ENCODE peak calls at places on chromosome 6, in seven cellular contexts. U is lung, R is GM23248, T is transverse colon, P is neuronal stem cell, J is tibial nerve, Y is hepatocyte. A is an unnamed sample. For H3K9me3, the result is how much of the 10 kb centered on the place peaks cover.

GRCh38 chr6:79640146-79641111 is 9.3 kb downstream of the SH3BGRL2 start:
- DNase-seq in U (no peak), J (no peak), P (no peak), Y (no peak), T (no peak), R (no peak), A (no peak)

GRCh38 chr6:51459958-51460357 is 627.5 kb downstream of the PKHD1 start:
- DNase-seq in T (no peak), Y (no peak), J (no peak), U (no peak), R (no peak), P (no peak), A (no peak)

GRCh38 chr6:79868098-79868722 is 79.1 kb downstream of the ELOVL4 start:
- DNase-seq in T (no peak), Y (peak), P (peak), R (peak), U (no peak), J (no peak), A (peak)

GRCh38 chr6:150891886-150892485 is 26.5 kb downstream of the MTHFD1L start:
- DNase-seq in J (peak), P (peak), U (peak), R (peak), T (peak), Y (peak), A (peak)

GRCh38 chr6:69090132-69090531 is 455.1 kb downstream of the ADGRB3 start:
- DNase-seq in U (no peak), R (peak), J (no peak), T (no peak), Y (peak), P (no peak), A (no peak)

GRCh38 chr6:34476941-34477340 is 11.1 kb downstream of the PACSIN1 start:
- DNase-seq in U (no peak), T (no peak), Y (no peak), P (no peak), J (no peak), R (no peak), A (no peak)

GRCh38 chr6:37391100-37391499 is 37.3 kb downstream of the RNF8 start:
- DNase-seq in T (no peak), U (no peak), Y (no peak), P (no peak), R (no peak), J (no peak), A (no peak)

GRCh38 chr6:166008441-166009369 is 158.9 kb downstream of the TBXT start:
- DNase-seq in U (no peak), R (peak), T (no peak), P (no peak), J (no peak), Y (peak), A (peak)

GRCh38 chr6:27260836-27261375 is 13.4 kb downstream of the PRSS16 start:
- DNase-seq in U (no peak), T (no peak), R (no peak), P (no peak), J (no peak), Y (no peak), A (peak)

GRCh38 chr6:39904946-39905639 is 29.2 kb downstream of the MOCS1 start:
- DNase-seq in T (no peak), R (no peak), U (no peak), P (no peak), J (no peak), Y (no peak), A (no peak)

GRCh38 chr6:5541025-5541424 is 279.7 kb downstream of the FARS2 start:
- DNase-seq in J (no peak), U (no peak), R (no peak), Y (no peak), T (no peak), P (no peak), A (no peak)

GRCh38 chr6:24574809-24575208 is 71.2 kb downstream of the KIAA0319 start:
- DNase-seq in P (no peak), R (no peak), J (no peak), Y (no peak), U (no peak), T (no peak), A (no peak)

GRCh38 chr6:38264605-38265004 is 375.1 kb downstream of the BTBD9 start:
- DNase-seq in R (no peak), P (no peak), Y (peak), T (no peak), U (no peak), J (no peak), A (peak)

GRCh38 chr6:13251242-13251641 is 77.1 kb downstream of the TBC1D7 start:
- DNase-seq in U (no peak), Y (no peak), P (no peak), J (no peak), R (no peak), T (no peak), A (no peak)

GRCh38 chr6:25312703-25313102 is 33.5 kb downstream of the CARMIL1 start:
- DNase-seq in J (no peak), T (no peak), Y (peak), U (no peak), P (no peak), R (peak), A (no peak)

GRCh38 chr6:34521463-34522288 is 34.5 kb downstream of the SPDEF start:
- DNase-seq in J (no peak), T (no peak), R (no peak), P (no peak), Y (no peak), U (no peak), A (no peak)

GRCh38 chr6:108030223-108030622 is 44.3 kb downstream of the OSTM1 start:
- DNase-seq in U (no peak), R (no peak), P (no peak), T (no peak), Y (no peak), J (no peak), A (peak)

GRCh38 chr6:133774356-133774755 is 114.6 kb upstream of the TCF21 start:
- DNase-seq in P (no peak), Y (no peak), U (no peak), T (no peak), J (no peak), R (peak), A (no peak)

GRCh38 chr6:38035478-38035877 is 216.0 kb downstream of the ZFAND3 start:
- DNase-seq in J (no peak), Y (no peak), T (no peak), P (no peak), R (peak), U (no peak), A (no peak)

GRCh38 chr6:134170844-134171243 is 118.4 kb upstream of the SLC2A12 start:
- DNase-seq in J (no peak), Y (no peak), P (no peak), R (peak), U (no peak), T (no peak), A (peak)

GRCh38 chr6:139236105-139236504 is 55.7 kb downstream of the TXLNB start:
- DNase-seq in Y (no peak), R (no peak), T (no peak), U (no peak), P (no peak), J (no peak), A (no peak)

GRCh38 chr6:123022980-123023379 is 26.9 kb downstream of the CLVS2 start:
- DNase-seq in J (no peak), Y (peak), P (peak), T (no peak), U (no peak), R (no peak), A (peak)

GRCh38 chr6:51462896-51463679 is 624.3 kb downstream of the PKHD1 start:
- DNase-seq in T (no peak), U (no peak), Y (no peak), R (no peak), P (no peak), J (no peak), A (no peak)

GRCh38 chr6:57222684-57223077 is 574 bp upstream of the RAB23 start:
- DNase-seq in J (no peak), T (no peak), Y (peak), R (no peak), P (no peak), U (no peak), A (peak)

GRCh38 chr6:151436814-151437213 is 15.1 kb downstream of the RMND1 start:
- DNase-seq in T (no peak), U (no peak), R (peak), P (no peak), Y (no peak), J (no peak), A (no peak)

GRCh38 chr6:13308332-13308731 is 20.0 kb downstream of the TBC1D7 start:
- DNase-seq in U (no peak), Y (no peak), R (no peak), P (no peak), T (no peak), J (no peak), A (no peak)

GRCh38 chr6:6993503-6994237 is 114.1 kb upstream of the RREB1 start:
- DNase-seq in Y (no peak), T (no peak), R (no peak), U (no peak), P (no peak), J (no peak), A (no peak)

GRCh38 chr6:118468682-118469465 is 79.2 kb upstream of the PLN start:
- DNase-seq in J (no peak), Y (peak), T (no peak), U (no peak), P (no peak), R (peak), A (no peak)

GRCh38 chr6:143743256-143744166 is 65.7 kb downstream of the PHACTR2 start:
- DNase-seq in Y (peak), R (peak), J (no peak), P (no peak), U (no peak), T (peak), A (peak)

GRCh38 chr6:76774750-76775396 is 688.4 kb downstream of the HTR1B start:
- DNase-seq in P (no peak), T (no peak), R (no peak), J (no peak), U (no peak), Y (peak), A (peak)

GRCh38 chr6:116267879-116268588 is 11.7 kb downstream of the TSPYL1 start:
- DNase-seq in U (no peak), J (no peak), P (no peak), R (peak), T (no peak), Y (no peak), A (no peak)

GRCh38 chr6:154805288-154805911 is 72.2 kb downstream of the SCAF8 start:
- DNase-seq in J (no peak), U (no peak), Y (peak), P (no peak), T (no peak), R (peak), A (peak)

GRCh38 chr6:13422601-13423247 is 64.7 kb downstream of the GFOD1 start:
- DNase-seq in T (no peak), J (no peak), R (no peak), Y (no peak), U (no peak), P (peak), A (peak)

GRCh38 chr6:15352229-15352628 is 106.4 kb downstream of the JARID2 start:
- DNase-seq in R (peak), P (no peak), T (no peak), J (no peak), U (no peak), Y (no peak), A (no peak)

GRCh38 chr6:28809947-28810654 is 113.7 kb downstream of the TRIM27 start:
- DNase-seq in T (no peak), R (peak), J (no peak), P (no peak), U (no peak), Y (no peak), A (peak)

GRCh38 chr6:43096451-43097097 is 20.5 kb downstream of the PTK7 start:
- DNase-seq in P (no peak), Y (peak), R (peak), U (peak), J (no peak), T (peak), A (peak)

GRCh38 chr6:111870751-111871064 is 2.5 kb downstream of the FYN start:
- DNase-seq in R (peak), T (no peak), J (no peak), P (no peak), Y (no peak), U (no peak), A (no peak)

GRCh38 chr6:111870054-111870750 is 3.0 kb downstream of the FYN start:
- DNase-seq in P (no peak), Y (no peak), J (no peak), R (no peak), U (no peak), T (no peak), A (no peak)

GRCh38 chr6:111872521-111873177 is 603 bp downstream of the FYN start:
- DNase-seq in J (peak), P (peak), T (peak), U (no peak), R (peak), Y (peak), A (peak)

GRCh38 chr6:111871725-111872520 is 1.3 kb downstream of the FYN start:
- DNase-seq in P (peak), U (no peak), R (peak), J (no peak), T (peak), Y (peak), A (peak)

GRCh38 chr6:111871207-111871606 is 2.0 kb downstream of the FYN start:
- DNase-seq in J (no peak), Y (no peak), R (peak), P (no peak), T (no peak), U (no peak), A (no peak)
- H3K4me3 ChIP-seq in J (peak), Y (peak), R (peak), P (peak), T (no peak), U (peak), A (peak)

GRCh38 chr6:90217621-90218496 is 78.8 kb downstream of the BACH2 start:
- DNase-seq in P (no peak), J (no peak), U (peak), Y (no peak), T (no peak), R (no peak), A (no peak)
- H3K9me3 ChIP-seq in P (under half), J (under half), U (under half), Y (under half), T (under half), R (under half), A (under half)

GRCh38 chr6:8743146-8743745 is 307.9 kb upstream of the SLC35B3 start:
- DNase-seq in U (no peak), R (no peak), T (no peak), J (no peak), Y (no peak), P (no peak), A (no peak)
- H3K4me3 ChIP-seq in U (no peak), R (no peak), T (no peak), J (peak), Y (no peak), P (no peak), A (no peak)

DNA sequence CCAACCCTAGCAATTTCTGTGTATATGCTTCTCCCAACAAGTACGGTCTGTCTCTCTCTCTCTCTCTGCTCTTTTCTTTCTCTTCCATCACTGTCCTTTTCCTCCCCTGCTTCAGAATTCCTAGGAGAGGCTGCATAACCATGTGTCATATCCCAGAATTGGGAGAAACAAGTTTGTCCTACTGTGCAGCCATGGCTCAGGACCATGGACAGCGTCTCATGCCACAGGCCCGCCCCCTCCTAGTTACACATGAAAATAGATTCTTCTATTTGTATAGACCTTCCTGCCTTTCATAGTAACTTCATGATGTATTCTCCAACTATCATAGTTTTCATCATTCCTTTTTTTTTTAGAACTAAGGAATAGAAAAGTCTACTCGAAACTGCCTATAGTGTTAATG is 98.0 kb downstream of the FNDC1 start:
- DNase-seq in T (no peak), J (no peak), P (peak), U (no peak), Y (peak), R (peak), A (peak)
- H3K9me3 ChIP-seq in T (under half), J (under half), P (under half), U (under half), Y (under half), R (under half), A (under half)

GRCh38 chr6:129685640-129686031 is 24.3 kb downstream of the ARHGAP18 start:
- DNase-seq in U (no peak), T (no peak), P (no peak), R (no peak), Y (no peak), J (no peak), A (no peak)

GRCh38 chr6:129684903-129685639 is 24.9 kb downstream of the ARHGAP18 start:
- DNase-seq in U (no peak), P (no peak), R (no peak), T (no peak), Y (no peak), J (no peak), A (no peak)

GRCh38 chr6:129684323-129684884 is 25.6 kb downstream of the ARHGAP18 start:
- DNase-seq in Y (no peak), U (no peak), R (no peak), J (no peak), T (no peak), P (no peak), A (no peak)

GRCh38 chr6:129680633-129681032 is 29.3 kb downstream of the ARHGAP18 start:
- DNase-seq in T (no peak), P (no peak), Y (no peak), J (no peak), U (no peak), R (no peak), A (no peak)

GRCh38 chr6:129683606-129684322 is 26.2 kb downstream of the ARHGAP18 start:
- DNase-seq in T (peak), Y (peak), J (peak), U (peak), R (peak), P (no peak), A (no peak)
- H3K4me3 ChIP-seq in T (no peak), Y (no peak), J (no peak), U (no peak), R (peak), P (no peak), A (no peak)

GRCh38 chr6:71364910-71365542 is 76.4 kb downstream of the OGFRL1 start:
- DNase-seq in Y (no peak), T (no peak), U (no peak), R (no peak), P (no peak), J (no peak), A (no peak)
- H3K9me3 ChIP-seq in Y (under half), T (under half), U (under half), R (under half), P (under half), J (under half), A (under half)

GRCh38 chr6:91669154-91669903 is 1082.5 kb upstream of the MAP3K7 start:
- DNase-seq in U (no peak), R (no peak), J (no peak), Y (no peak), T (no peak), P (no peak), A (peak)
- H3K4me3 ChIP-seq in U (no peak), R (no peak), J (no peak), Y (no peak), T (no peak), P (no peak), A (no peak)

GRCh38 chr6:110137924-110138887 is 41.3 kb downstream of the WASF1 start:
- DNase-seq in J (no peak), P (no peak), U (no peak), Y (no peak), T (no peak), R (no peak), A (no peak)

GRCh38 chr6:110140650-110141049 is 38.8 kb downstream of the WASF1 start:
- DNase-seq in U (no peak), J (no peak), R (peak), P (no peak), T (no peak), Y (no peak), A (no peak)

DNA sequence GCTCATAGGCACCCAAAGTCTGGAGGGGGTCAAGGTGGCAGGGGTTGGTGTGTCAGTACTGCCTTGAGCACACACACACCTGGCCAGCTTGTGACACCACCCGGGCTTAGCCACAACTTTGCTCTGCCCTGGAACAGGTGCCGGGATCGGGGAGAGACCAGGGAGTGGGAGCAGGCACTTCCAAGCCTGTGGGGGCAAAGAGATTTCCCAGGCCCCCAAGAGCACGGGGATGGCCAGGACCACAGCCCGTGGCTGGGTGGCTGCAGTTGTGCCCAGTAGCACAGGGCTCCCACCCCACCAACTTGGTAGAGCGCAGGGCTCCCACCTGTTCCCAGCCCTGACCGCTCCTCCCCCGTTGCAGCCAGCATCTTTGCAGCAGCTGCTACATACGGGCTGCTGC is 40.4 kb downstream of the WASF1 start:
- DNase-seq in U (no peak), R (no peak), J (no peak), T (no peak), P (no peak), Y (no peak), A (no peak)
- H3K9me3 ChIP-seq in U (under half), R (under half), J (under half), T (under half), P (under half), Y (under half), A (under half)

A was measured in neural progenitor cell.